ENCODE peak calls at places on chromosomes 5 and 9, in four cellular contexts. One of them, this sample, is unnamed.

GRCh38 chr5:79002374-79002773 is 17.3 kb upstream of the ARSB start:
- DNase-seq in GM12878: no peak
- DNase-seq in K562: no peak
- DNase-seq in WTC11: no peak
- DNase-seq in this sample: no peak

GRCh38 chr5:177100714-177101121 is 14.0 kb downstream of the FGFR4 start:
- DNase-seq in K562: no peak
- DNase-seq in GM12878: no peak
- DNase-seq in WTC11: no peak
- DNase-seq in this sample: no peak

GRCh38 chr9:114131808-114132549 is 23.4 kb upstream of the COL27A1 start:
- DNase-seq in GM12878: no peak
- DNase-seq in WTC11: no peak
- DNase-seq in K562: no peak
- DNase-seq in this sample: no peak

GRCh38 chr9:23648651-23649050 is 177.4 kb downstream of the ELAVL2 start:
- DNase-seq in GM12878: no peak
- DNase-seq in K562: no peak
- DNase-seq in WTC11: no peak
- DNase-seq in this sample: no peak

GRCh38 chr5:90226433-90227099 is 183.0 kb downstream of the CETN3 start:
- DNase-seq in GM12878: no peak
- DNase-seq in K562: no peak
- DNase-seq in WTC11: no peak
- DNase-seq in this sample: peak

GRCh38 chr5:151523335-151523734 is 67.8 kb downstream of the FAT2 start:
- DNase-seq in WTC11: peak
- DNase-seq in K562: peak
- DNase-seq in GM12878: no peak
- DNase-seq in this sample: peak

GRCh38 chr9:34986541-34987047 is 3.0 kb upstream of the DNAJB5 start:
- DNase-seq in WTC11: peak
- DNase-seq in GM12878: no peak
- DNase-seq in K562: no peak
- DNase-seq in this sample: peak

GRCh38 chr5:141958773-141959172 is 771 bp upstream of the PCDH12 start:
- DNase-seq in K562: no peak
- DNase-seq in GM12878: no peak
- DNase-seq in WTC11: no peak
- DNase-seq in this sample: no peak

GRCh38 chr5:980001-980588 is 28.5 kb upstream of the NKD2 start:
- DNase-seq in GM12878: no peak
- DNase-seq in WTC11: no peak
- DNase-seq in K562: no peak
- DNase-seq in this sample: peak

GRCh38 chr9:121599872-121600585 is 51.4 kb upstream of the DAB2IP start:
- DNase-seq in WTC11: peak
- DNase-seq in GM12878: no peak
- DNase-seq in K562: no peak
- DNase-seq in this sample: peak

GRCh38 chr5:32489791-32490581 is 45.4 kb upstream of the ZFR start:
- DNase-seq in K562: peak
- DNase-seq in WTC11: peak
- DNase-seq in GM12878: peak
- DNase-seq in this sample: peak

GRCh38 chr5:143024227-143024920 is 254.2 kb downstream of the ARHGAP26 start:
- DNase-seq in GM12878: no peak
- DNase-seq in WTC11: no peak
- DNase-seq in K562: no peak
- DNase-seq in this sample: no peak

GRCh38 chr9:109051733-109052132 is 38.4 kb upstream of the CTNNAL1 start:
- DNase-seq in WTC11: no peak
- DNase-seq in K562: no peak
- DNase-seq in GM12878: no peak
- DNase-seq in this sample: no peak

GRCh38 chr5:76475936-76476335 is 72.9 kb downstream of the IQGAP2 start:
- DNase-seq in K562: no peak
- DNase-seq in WTC11: no peak
- DNase-seq in GM12878: no peak
- DNase-seq in this sample: no peak

GRCh38 chr5:146048994-146049703 is 56.2 kb downstream of the PLAC8L1 start:
- DNase-seq in GM12878: no peak
- DNase-seq in WTC11: peak
- DNase-seq in K562: peak
- DNase-seq in this sample: peak

DNA sequence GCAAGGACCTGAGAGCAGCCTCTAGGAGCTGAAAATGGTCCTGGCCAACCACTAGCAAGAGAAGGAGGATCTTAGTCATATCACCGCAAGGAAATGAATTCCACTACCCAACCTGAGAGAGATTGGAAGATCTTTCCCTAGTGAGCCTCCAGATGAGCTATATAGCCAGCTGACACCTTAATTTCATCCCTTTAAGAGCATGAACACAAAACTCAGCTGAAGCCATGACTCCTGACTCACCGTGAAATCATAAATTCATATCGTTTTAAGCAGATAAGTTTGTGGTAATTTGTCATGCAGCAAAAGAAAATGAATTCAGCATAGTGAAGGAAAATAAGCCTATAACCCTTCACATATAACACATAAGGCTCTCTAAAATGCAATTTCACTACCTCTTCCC is 23.5 kb downstream of the MAPKAP1 start:
- DNase-seq in WTC11: no peak
- DNase-seq in GM12878: no peak
- DNase-seq in K562: no peak
- DNase-seq in this sample: no peak
- TF ChIP-seq USF1 in WTC11: no peak
- TF ChIP-seq USF1 in GM12878: no peak
- TF ChIP-seq USF1 in K562: no peak
- TF ChIP-seq USF1 in this sample: no peak

GRCh38 chr5:169860585-169860984 is 119.7 kb downstream of the INSYN2B start:
- DNase-seq in WTC11: no peak
- DNase-seq in GM12878: no peak
- DNase-seq in K562: no peak
- DNase-seq in this sample: no peak

GRCh38 chr5:169864483-169864882 is 115.8 kb downstream of the INSYN2B start:
- DNase-seq in WTC11: no peak
- DNase-seq in GM12878: no peak
- DNase-seq in K562: no peak
- DNase-seq in this sample: no peak

GRCh38 chr5:169861433-169861832 is 118.9 kb downstream of the INSYN2B start:
- DNase-seq in WTC11: no peak
- DNase-seq in K562: no peak
- DNase-seq in GM12878: no peak
- DNase-seq in this sample: no peak

GRCh38 chr5:169861934-169862333 is 118.4 kb downstream of the INSYN2B start:
- DNase-seq in WTC11: no peak
- DNase-seq in K562: no peak
- DNase-seq in GM12878: no peak
- DNase-seq in this sample: peak

DNA sequence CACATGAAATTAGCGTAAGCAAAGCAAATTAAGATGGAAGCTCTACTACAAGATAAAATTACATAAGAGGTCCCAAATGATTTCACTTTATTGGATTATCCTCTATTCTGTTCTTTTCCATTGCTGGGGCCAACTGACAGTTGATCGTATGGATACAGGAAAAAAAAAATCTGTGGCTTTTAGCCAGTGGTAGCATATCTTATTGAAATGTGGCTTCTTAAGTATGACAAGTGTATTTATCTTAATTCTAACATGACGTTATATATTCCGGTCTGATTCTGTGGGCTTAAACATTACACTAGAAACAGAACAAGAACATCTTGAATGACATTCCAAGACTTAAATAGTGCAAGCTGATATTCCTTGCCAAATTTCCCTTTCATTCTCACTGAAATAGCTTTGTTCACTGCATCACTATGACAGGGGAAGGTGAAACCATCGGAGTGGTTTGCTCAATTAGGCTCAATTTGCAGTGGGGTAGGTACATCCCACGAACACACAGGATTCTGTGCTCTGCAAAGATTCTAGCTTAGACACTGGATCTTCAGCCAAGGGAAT is 117.9 kb downstream of the INSYN2B start:
- DNase-seq in K562: no peak
- DNase-seq in GM12878: no peak
- DNase-seq in WTC11: no peak
- DNase-seq in this sample: no peak
- TF ChIP-seq USF1 in K562: no peak
- TF ChIP-seq USF1 in GM12878: no peak
- TF ChIP-seq USF1 in WTC11: no peak
- TF ChIP-seq USF1 in this sample: no peak

GRCh38 chr9:38017149-38017884 is 51.7 kb downstream of the SHB start:
- DNase-seq in GM12878: no peak
- DNase-seq in K562: no peak
- DNase-seq in WTC11: peak
- DNase-seq in this sample: peak
- TF ChIP-seq USF1 in GM12878: no peak
- TF ChIP-seq USF1 in K562: no peak
- TF ChIP-seq USF1 in WTC11: no peak
- TF ChIP-seq USF1 in this sample: no peak

GRCh38 chr9:12760758-12761157 is 14.1 kb upstream of the LURAP1L start:
- DNase-seq in GM12878: no peak
- DNase-seq in WTC11: no peak
- DNase-seq in K562: no peak
- DNase-seq in this sample: no peak

GRCh38 chr9:12753931-12754330 is 20.9 kb upstream of the LURAP1L start:
- DNase-seq in K562: no peak
- DNase-seq in WTC11: no peak
- DNase-seq in GM12878: no peak
- DNase-seq in this sample: no peak

GRCh38 chr9:12765399-12765798 is 9.4 kb upstream of the LURAP1L start:
- DNase-seq in GM12878: no peak
- DNase-seq in WTC11: no peak
- DNase-seq in K562: no peak
- DNase-seq in this sample: no peak

GRCh38 chr9:12764150-12764549 is 10.7 kb upstream of the LURAP1L start:
- DNase-seq in K562: no peak
- DNase-seq in GM12878: no peak
- DNase-seq in WTC11: no peak
- DNase-seq in this sample: no peak

GRCh38 chr9:12759767-12760166 is 15.1 kb upstream of the LURAP1L start:
- DNase-seq in WTC11: no peak
- DNase-seq in GM12878: no peak
- DNase-seq in K562: no peak
- DNase-seq in this sample: no peak
- TF ChIP-seq USF1 in WTC11: no peak
- TF ChIP-seq USF1 in GM12878: no peak
- TF ChIP-seq USF1 in K562: no peak
- TF ChIP-seq USF1 in this sample: no peak

GRCh38 chr9:125428060-125428481 is 166.4 kb downstream of the GAPVD1 start:
- DNase-seq in WTC11: peak
- DNase-seq in K562: peak
- DNase-seq in GM12878: no peak
- DNase-seq in this sample: peak
- TF ChIP-seq USF1 in WTC11: no peak
- TF ChIP-seq USF1 in K562: no peak
- TF ChIP-seq USF1 in GM12878: no peak
- TF ChIP-seq USF1 in this sample: no peak

DNA sequence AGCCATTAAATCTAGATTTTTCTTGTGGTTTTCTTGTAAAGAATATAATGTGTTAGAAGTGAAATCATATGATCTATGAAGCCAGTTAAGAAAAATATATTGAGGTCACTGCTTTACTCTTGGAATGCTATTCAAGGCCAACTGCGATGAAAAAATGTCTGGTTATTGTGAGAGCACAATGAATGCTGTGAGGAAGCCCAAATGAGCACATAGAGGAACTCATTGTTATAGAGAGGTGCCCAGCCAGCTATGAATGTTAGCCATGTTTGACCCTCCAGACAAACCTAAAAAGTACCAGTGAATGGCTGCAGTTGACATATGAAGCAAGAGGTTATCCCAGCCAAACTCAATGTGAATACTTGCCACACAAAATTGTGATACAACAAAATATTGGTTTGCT is 359.8 kb upstream of the FAM174A start:
- DNase-seq in K562: no peak
- DNase-seq in WTC11: no peak
- DNase-seq in GM12878: no peak
- DNase-seq in this sample: no peak
- TF ChIP-seq USF1 in K562: no peak
- TF ChIP-seq USF1 in WTC11: no peak
- TF ChIP-seq USF1 in GM12878: no peak
- TF ChIP-seq USF1 in this sample: no peak

GRCh38 chr5:91841423-91841822 is 458.3 kb upstream of the ARRDC3 start:
- DNase-seq in GM12878: no peak
- DNase-seq in K562: no peak
- DNase-seq in WTC11: no peak
- DNase-seq in this sample: no peak
- TF ChIP-seq USF1 in GM12878: no peak
- TF ChIP-seq USF1 in K562: no peak
- TF ChIP-seq USF1 in WTC11: no peak
- TF ChIP-seq USF1 in this sample: no peak

This sample was measured in SK-N-SH.